ENCODE peak calls at places on chromosomes 4 and X, in seven cellular contexts. One of them, this sample, is unnamed.

GRCh38 chr4:77073981-77074865 is 1.6 kb downstream of the CCNI start:
- DNase-seq in lung microvascular endothelial cell: peak
- DNase-seq in NCI-H1092: no peak
- DNase-seq in NCI-H345: no peak
- DNase-seq in DMS79: no peak
- DNase-seq in substantia nigra: no peak
- DNase-seq in hippocampal formation: no peak
- DNase-seq in this sample: no peak

GRCh38 chr4:48970471-48970921 is 15.6 kb upstream of the CWH43 start:
- DNase-seq in lung microvascular endothelial cell: peak
- DNase-seq in NCI-H1092: no peak
- DNase-seq in NCI-H345: no peak
- DNase-seq in DMS79: no peak
- DNase-seq in substantia nigra: no peak
- DNase-seq in hippocampal formation: no peak
- DNase-seq in this sample: no peak

GRCh38 chr4:172982151-172982590 is 186.4 kb upstream of the GALNT7 start:
- DNase-seq in lung microvascular endothelial cell: peak
- DNase-seq in NCI-H1092: no peak
- DNase-seq in NCI-H345: peak
- DNase-seq in DMS79: peak
- DNase-seq in substantia nigra: no peak
- DNase-seq in hippocampal formation: no peak
- DNase-seq in this sample: no peak

GRCh38 chr4:41009411-41009810 is 204.9 kb downstream of the APBB2 start:
- DNase-seq in lung microvascular endothelial cell: no peak
- DNase-seq in NCI-H1092: no peak
- DNase-seq in NCI-H345: peak
- DNase-seq in DMS79: no peak
- DNase-seq in substantia nigra: no peak
- DNase-seq in hippocampal formation: no peak
- DNase-seq in this sample: no peak

GRCh38 chr4:102299708-102300107 is 45.6 kb downstream of the SLC39A8 start:
- DNase-seq in lung microvascular endothelial cell: peak
- DNase-seq in NCI-H1092: no peak
- DNase-seq in NCI-H345: peak
- DNase-seq in DMS79: no peak
- DNase-seq in substantia nigra: no peak
- DNase-seq in hippocampal formation: peak
- DNase-seq in this sample: no peak

GRCh38 chr4:10157478-10158354 is 41.1 kb upstream of the WDR1 start:
- DNase-seq in lung microvascular endothelial cell: peak
- DNase-seq in NCI-H1092: peak
- DNase-seq in NCI-H345: peak
- DNase-seq in DMS79: no peak
- DNase-seq in substantia nigra: peak
- DNase-seq in hippocampal formation: peak
- DNase-seq in this sample: peak

GRCh38 chr4:127145001-127145400 is 487.8 kb upstream of the INTU start:
- DNase-seq in lung microvascular endothelial cell: no peak
- DNase-seq in NCI-H1092: peak
- DNase-seq in NCI-H345: peak
- DNase-seq in DMS79: peak
- DNase-seq in substantia nigra: no peak
- DNase-seq in hippocampal formation: no peak
- DNase-seq in this sample: no peak

GRCh38 chr4:84965558-84966381 is 720 bp downstream of the WDFY3 start:
- DNase-seq in lung microvascular endothelial cell: peak
- DNase-seq in NCI-H1092: peak
- DNase-seq in NCI-H345: peak
- DNase-seq in DMS79: no peak
- DNase-seq in substantia nigra: peak
- DNase-seq in hippocampal formation: peak
- DNase-seq in this sample: no peak

GRCh38 chr4:5206391-5206790 is 155.1 kb downstream of the STK32B start:
- DNase-seq in lung microvascular endothelial cell: peak
- DNase-seq in NCI-H1092: peak
- DNase-seq in NCI-H345: peak
- DNase-seq in DMS79: no peak
- DNase-seq in substantia nigra: peak
- DNase-seq in hippocampal formation: peak
- DNase-seq in this sample: peak

GRCh38 chr4:65968873-65969272 is 298.6 kb upstream of the EPHA5 start:
- DNase-seq in lung microvascular endothelial cell: no peak
- DNase-seq in NCI-H1092: no peak
- DNase-seq in NCI-H345: no peak
- DNase-seq in DMS79: no peak
- DNase-seq in substantia nigra: no peak
- DNase-seq in hippocampal formation: peak
- DNase-seq in this sample: no peak

GRCh38 chr4:108937066-108937465 is 174.2 kb upstream of the ETNPPL start:
- DNase-seq in lung microvascular endothelial cell: no peak
- DNase-seq in NCI-H1092: no peak
- DNase-seq in NCI-H345: no peak
- DNase-seq in DMS79: no peak
- DNase-seq in substantia nigra: no peak
- DNase-seq in hippocampal formation: no peak
- DNase-seq in this sample: no peak

GRCh38 chrX:24260827-24261550 is 52.9 kb downstream of the SUPT20HL2 start:
- DNase-seq in lung microvascular endothelial cell: peak
- DNase-seq in NCI-H1092: no peak
- DNase-seq in NCI-H345: no peak
- DNase-seq in DMS79: no peak
- DNase-seq in substantia nigra: peak
- DNase-seq in hippocampal formation: peak
- DNase-seq in this sample: no peak

GRCh38 chrX:40084471-40084870 is 13.3 kb downstream of the BCOR start:
- DNase-seq in lung microvascular endothelial cell: no peak
- DNase-seq in NCI-H1092: no peak
- DNase-seq in NCI-H345: no peak
- DNase-seq in DMS79: no peak
- DNase-seq in substantia nigra: no peak
- DNase-seq in hippocampal formation: no peak
- DNase-seq in this sample: no peak

GRCh38 chr4:144647095-144647959 is 1.4 kb downstream of the HHIP start:
- DNase-seq in lung microvascular endothelial cell: peak
- DNase-seq in NCI-H1092: no peak
- DNase-seq in NCI-H345: peak
- DNase-seq in DMS79: no peak
- DNase-seq in substantia nigra: peak
- DNase-seq in hippocampal formation: no peak
- DNase-seq in this sample: no peak

GRCh38 chr4:24212642-24213041 is 322.8 kb upstream of the PPARGC1A start:
- DNase-seq in lung microvascular endothelial cell: no peak
- DNase-seq in NCI-H1092: no peak
- DNase-seq in NCI-H345: no peak
- DNase-seq in DMS79: no peak
- DNase-seq in substantia nigra: no peak
- DNase-seq in hippocampal formation: no peak
- DNase-seq in this sample: no peak

GRCh38 chr4:103091601-103092223 is 7.9 kb downstream of the BDH2 start:
- DNase-seq in lung microvascular endothelial cell: peak
- DNase-seq in NCI-H1092: peak
- DNase-seq in NCI-H345: peak
- DNase-seq in DMS79: no peak
- DNase-seq in substantia nigra: peak
- DNase-seq in hippocampal formation: peak
- DNase-seq in this sample: no peak

GRCh38 chrX:118973389-118974087 is 880 bp upstream of the LONRF3 start:
- DNase-seq in lung microvascular endothelial cell: no peak
- DNase-seq in NCI-H1092: no peak
- DNase-seq in NCI-H345: no peak
- DNase-seq in DMS79: no peak
- DNase-seq in substantia nigra: peak
- DNase-seq in hippocampal formation: no peak
- DNase-seq in this sample: no peak